ENCODE peak calls at places on chromosomes 3 and 15, in four cellular contexts. C, T, I and O are unnamed samples.

GRCh38 chr3:25830373-25831305 is 40.7 kb downstream of the OXSM start:
- DNase-seq in C (peak; percentile 30), I (no peak), T (no peak), O (no peak)

GRCh38 chr15:40796508-40796907 is 10.4 kb upstream of the ZFYVE19 start:
- DNase-seq in C (no peak), T (no peak), I (no peak), O (no peak)

GRCh38 chr15:70892002-70892911 is at the start of the genes LRRC49 and THAP10:
- DNase-seq in C (peak; percentile 88), T (peak; percentile 88), I (peak; percentile 64), O (peak; percentile 91)

GRCh38 chr15:65916664-65917406 is 47.5 kb downstream of the RAB11A start:
- DNase-seq in I (peak; percentile 84), T (peak; percentile 81), C (peak; percentile 91), O (peak; percentile 80)

GRCh38 chr3:196968233-196969000 is at the start of gene PIGZ:
- DNase-seq in C (peak; percentile 86), T (peak; percentile 71), I (no peak), O (no peak)

GRCh38 chr3:128698211-128699011 is 27.6 kb upstream of the RAB7A start:
- DNase-seq in I (no peak), T (peak; percentile 77), C (peak; percentile 30), O (no peak)

GRCh38 chr3:46393011-46393410 is 13.9 kb downstream of the CCR5AS start:
- DNase-seq in C (no peak), I (no peak), T (no peak), O (no peak)

GRCh38 chr3:55524565-55525244 is 37.6 kb upstream of the WNT5A start:
- DNase-seq in I (no peak), C (no peak), T (no peak), O (no peak)

GRCh38 chr3:184284696-184285095 is 8.9 kb downstream of the ECE2 start:
- DNase-seq in C (peak; percentile 91), T (peak; percentile 70), I (no peak), O (peak; percentile 58)

GRCh38 chr3:124775776-124776336 is 45.6 kb downstream of the UMPS start:
- DNase-seq in I (no peak), T (no peak), C (no peak), O (no peak)

GRCh38 chr3:42139740-42140453 is 48.7 kb downstream of the TRAK1 start:
- DNase-seq in T (no peak), I (no peak), C (no peak), O (no peak)

GRCh38 chr3:112120485-112120836 is 12.6 kb downstream of the GCSAM start:
- DNase-seq in C (no peak), I (no peak), T (no peak), O (no peak)

GRCh38 chr3:176341963-176342362 is 855.3 kb downstream of the TBL1XR1 start:
- DNase-seq in T (no peak), I (no peak), C (no peak), O (no peak)

GRCh38 chr3:166211451-166211850 is 374.2 kb upstream of the BCHE start:
- DNase-seq in I (no peak), C (no peak), T (no peak), O (no peak)

GRCh38 chr3:16151109-16151508 is 23.4 kb upstream of the GALNT15 start:
- DNase-seq in T (no peak), C (no peak), I (no peak), O (no peak)
- TF ChIP-seq TCF12 in T (no peak), C (peak; percentile 52), I (no peak), O (no peak)

GRCh38 chr3:101976473-101976872 is 127.2 kb downstream of the NFKBIZ start:
- DNase-seq in C (no peak), T (no peak), I (peak; percentile 74), O (no peak)
- TF ChIP-seq TCF12 in C (no peak), T (no peak), I (peak; percentile 9), O (no peak)

DNA sequence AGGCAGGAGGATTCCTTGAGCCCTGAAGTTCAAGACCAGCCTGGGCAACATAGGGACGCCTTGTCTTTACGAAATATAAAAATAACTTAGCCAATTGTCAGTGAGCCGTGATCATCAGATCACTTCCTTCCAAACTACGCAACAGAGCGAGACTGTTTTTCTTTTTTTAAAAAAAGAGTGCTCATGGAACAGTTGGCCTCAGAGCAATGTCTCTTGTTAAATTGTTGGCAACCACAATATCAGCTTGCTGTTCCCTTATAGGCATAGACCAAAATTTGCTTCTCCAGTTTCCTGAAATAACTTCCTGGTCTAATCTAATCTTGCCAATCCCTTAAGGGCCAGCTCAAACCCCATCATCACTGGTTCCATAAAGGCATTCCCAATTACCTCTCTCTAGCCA is 93.3 kb upstream of the SLC4A7 start:
- DNase-seq in C (no peak), T (no peak), I (no peak), O (no peak)
- TF ChIP-seq TCF12 in C (no peak), T (no peak), I (no peak), O (no peak)

GRCh38 chr3:30750967-30751366 is 143.5 kb downstream of the GADL1 start:
- DNase-seq in C (no peak), I (no peak), T (peak; percentile 48), O (no peak)
- TF ChIP-seq TCF12 in C (no peak), I (no peak), T (peak; percentile 84), O (no peak)

DNA sequence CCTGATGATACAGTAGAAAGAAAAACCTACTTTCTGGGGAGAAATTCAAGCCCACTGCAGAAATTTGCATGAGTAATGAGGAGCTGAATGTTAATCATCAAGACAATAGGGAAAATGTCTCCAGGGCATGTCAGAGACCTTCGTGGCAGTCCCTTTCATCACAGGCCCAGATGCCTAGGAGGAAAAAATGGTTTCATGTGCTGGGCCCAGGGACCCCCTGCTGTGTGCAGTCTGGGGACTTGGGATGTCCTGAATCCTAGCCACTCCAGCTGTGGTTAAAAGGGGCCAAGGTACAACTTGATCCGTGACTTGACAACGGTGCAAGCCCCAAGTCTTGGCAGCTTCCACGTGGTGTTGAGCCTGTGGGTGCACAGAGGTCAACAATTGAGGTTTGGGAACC is 10.3 kb upstream of the EIF5A2 start:
- DNase-seq in I (no peak), C (no peak), T (no peak), O (no peak)
- TF ChIP-seq TCF12 in I (no peak), C (no peak), T (no peak), O (no peak)

GRCh38 chr3:122618614-122619013 is 41.2 kb downstream of the PARP15 start:
- DNase-seq in T (no peak), C (no peak), I (no peak), O (no peak)
- TF ChIP-seq TCF12 in T (no peak), C (no peak), I (no peak), O (no peak)

GRCh38 chr3:64049832-64050231 is 26.5 kb upstream of the PSMD6 start:
- DNase-seq in T (no peak), I (no peak), C (no peak), O (no peak)
- TF ChIP-seq TCF12 in T (no peak), I (no peak), C (no peak), O (no peak)

GRCh38 chr3:66665021-66665695 is 164.3 kb upstream of the LRIG1 start:
- DNase-seq in I (no peak), T (no peak), C (no peak), O (no peak)
- TF ChIP-seq TCF12 in I (no peak), T (no peak), C (no peak), O (no peak)

DNA sequence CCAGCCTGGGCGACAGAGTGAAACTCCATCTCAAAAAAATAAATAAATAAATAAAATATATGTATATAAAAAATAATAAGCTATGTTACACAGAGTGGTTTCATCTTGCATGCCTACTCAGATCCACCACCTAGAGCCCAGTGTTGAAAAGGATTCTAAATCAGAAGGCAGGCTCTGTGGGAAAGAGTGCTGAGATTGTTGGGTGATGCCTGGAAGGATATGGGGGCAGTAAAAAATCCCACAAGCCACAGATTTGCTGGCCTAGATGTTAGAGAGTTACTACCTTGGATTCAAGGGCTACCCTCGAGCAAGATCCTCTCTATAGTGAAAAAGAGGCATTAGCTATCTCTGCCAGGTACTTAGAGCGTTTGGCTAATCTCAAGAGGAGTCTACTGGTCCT is 144.3 kb downstream of the STAC start:
- DNase-seq in I (no peak), T (no peak), C (no peak), O (no peak)
- TF ChIP-seq TCF12 in I (no peak), T (no peak), C (no peak), O (no peak)